ENCODE peak calls at places on chromosomes 11 and 22, in eight cellular contexts. One of them, this sample, is unnamed.

GRCh38 chr11:16879690-16880089 is 134.5 kb downstream of the PLEKHA7 start:
- DNase-seq in A549: no peak
- DNase-seq in GM06990: no peak
- DNase-seq in GM12865: no peak
- DNase-seq in mesothelial cell of epicardium: no peak
- DNase-seq in psoas muscle: no peak
- DNase-seq in cardiac fibroblast: no peak
- DNase-seq in Calu3: no peak
- DNase-seq in this sample: no peak

GRCh38 chr22:29668681-29669080 is 51.1 kb upstream of the CABP7 start:
- DNase-seq in A549: no peak
- DNase-seq in GM06990: no peak
- DNase-seq in GM12865: no peak
- DNase-seq in mesothelial cell of epicardium: no peak
- DNase-seq in psoas muscle: no peak
- DNase-seq in cardiac fibroblast: no peak
- DNase-seq in Calu3: no peak
- DNase-seq in this sample: no peak

GRCh38 chr22:45197606-45198462 is 34.1 kb downstream of the NUP50 start:
- DNase-seq in A549: no peak
- DNase-seq in GM06990: no peak
- DNase-seq in GM12865: no peak
- DNase-seq in mesothelial cell of epicardium: no peak
- DNase-seq in psoas muscle: peak; percentile 41
- DNase-seq in cardiac fibroblast: no peak
- DNase-seq in Calu3: no peak
- DNase-seq in this sample: no peak

GRCh38 chr11:95517453-95517852 is 272.1 kb downstream of the FAM76B start:
- DNase-seq in A549: no peak
- DNase-seq in GM06990: no peak
- DNase-seq in GM12865: no peak
- DNase-seq in mesothelial cell of epicardium: no peak
- DNase-seq in psoas muscle: no peak
- DNase-seq in cardiac fibroblast: no peak
- DNase-seq in Calu3: no peak
- DNase-seq in this sample: no peak

GRCh38 chr11:126419801-126420729 is 64.6 kb downstream of the ST3GAL4 start:
- DNase-seq in A549: no peak
- DNase-seq in GM06990: peak; percentile 33
- DNase-seq in GM12865: peak; percentile 79
- DNase-seq in mesothelial cell of epicardium: no peak
- DNase-seq in psoas muscle: no peak
- DNase-seq in cardiac fibroblast: peak; percentile 16
- DNase-seq in Calu3: no peak
- DNase-seq in this sample: peak; percentile 70

GRCh38 chr11:111982019-111982464 is 43.2 kb upstream of the DLAT start:
- DNase-seq in A549: peak; percentile 48
- DNase-seq in GM06990: no peak
- DNase-seq in GM12865: peak; percentile 74
- DNase-seq in mesothelial cell of epicardium: no peak
- DNase-seq in psoas muscle: no peak
- DNase-seq in cardiac fibroblast: peak; percentile 60
- DNase-seq in Calu3: peak; percentile 73
- DNase-seq in this sample: peak; percentile 71

GRCh38 chr11:27353593-27354358 is 9.2 kb downstream of the CCDC34 start:
- DNase-seq in A549: no peak
- DNase-seq in GM06990: no peak
- DNase-seq in GM12865: no peak
- DNase-seq in mesothelial cell of epicardium: no peak
- DNase-seq in psoas muscle: no peak
- DNase-seq in cardiac fibroblast: peak; percentile 72
- DNase-seq in Calu3: no peak
- DNase-seq in this sample: no peak

GRCh38 chr11:94854770-94855633 is 86.8 kb downstream of the AMOTL1 start:
- DNase-seq in A549: no peak
- DNase-seq in GM06990: no peak
- DNase-seq in GM12865: no peak
- DNase-seq in mesothelial cell of epicardium: no peak
- DNase-seq in psoas muscle: no peak
- DNase-seq in cardiac fibroblast: no peak
- DNase-seq in Calu3: no peak
- DNase-seq in this sample: no peak

GRCh38 chr11:95764267-95764898 is 25.2 kb downstream of the FAM76B start:
- DNase-seq in A549: peak; percentile 45
- DNase-seq in GM06990: peak; percentile 13
- DNase-seq in GM12865: peak; percentile 61
- DNase-seq in mesothelial cell of epicardium: no peak
- DNase-seq in psoas muscle: no peak
- DNase-seq in cardiac fibroblast: peak; percentile 76
- DNase-seq in Calu3: no peak
- DNase-seq in this sample: peak; percentile 48

GRCh38 chr22:44723801-44724200 is 21.8 kb downstream of the PRR5 start:
- DNase-seq in A549: peak; percentile 54
- DNase-seq in GM06990: peak; percentile 36
- DNase-seq in GM12865: peak; percentile 47
- DNase-seq in mesothelial cell of epicardium: no peak
- DNase-seq in psoas muscle: no peak
- DNase-seq in cardiac fibroblast: peak; percentile 31
- DNase-seq in Calu3: no peak
- DNase-seq in this sample: no peak

GRCh38 chr22:21952586-21953571 is at the start of gene PPM1F:
- DNase-seq in A549: peak; percentile 55
- DNase-seq in GM06990: peak; percentile 87
- DNase-seq in GM12865: peak; percentile 84
- DNase-seq in mesothelial cell of epicardium: peak; percentile 93
- DNase-seq in psoas muscle: peak; percentile 93
- DNase-seq in cardiac fibroblast: peak; percentile 65
- DNase-seq in Calu3: peak; percentile 93
- DNase-seq in this sample: peak; percentile 98

DNA sequence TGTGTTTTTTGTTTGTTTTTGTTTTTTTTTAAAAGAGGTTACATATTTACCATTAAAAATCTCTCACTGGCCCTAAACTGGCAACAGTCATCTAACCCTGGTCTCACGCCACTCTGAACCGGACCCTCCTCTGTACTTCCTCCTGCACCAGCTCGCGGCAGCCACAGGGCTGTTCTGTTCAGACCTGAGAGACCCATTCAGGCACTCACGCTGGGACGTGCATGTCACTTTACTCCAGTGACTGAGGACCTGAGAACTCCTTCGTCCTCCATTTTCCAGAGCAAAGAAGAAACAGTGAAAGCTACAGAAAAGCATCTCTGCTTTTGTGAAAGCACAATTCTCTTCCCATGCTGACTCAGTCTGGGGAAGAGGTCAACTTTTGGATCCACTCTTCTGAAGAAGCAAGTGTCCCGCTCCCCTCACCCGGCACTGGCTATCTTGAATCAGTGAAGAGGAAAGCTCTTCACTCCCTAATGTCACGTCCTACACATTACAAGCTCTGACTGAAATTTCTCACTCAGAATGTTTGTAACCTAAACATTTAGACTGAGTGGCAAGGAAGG is 24.6 kb downstream of the PISD start:
- DNase-seq in A549: no peak
- DNase-seq in GM06990: peak; percentile 69
- DNase-seq in GM12865: peak; percentile 91
- DNase-seq in mesothelial cell of epicardium: no peak
- DNase-seq in psoas muscle: no peak
- DNase-seq in cardiac fibroblast: peak; percentile 38
- DNase-seq in Calu3: no peak
- DNase-seq in this sample: peak; percentile 74
- TF ChIP-seq CTCF in A549: no peak
- TF ChIP-seq CTCF in GM06990: peak; percentile 30
- TF ChIP-seq CTCF in GM12865: peak; percentile 36
- TF ChIP-seq CTCF in mesothelial cell of epicardium: no peak
- TF ChIP-seq CTCF in psoas muscle: no peak
- TF ChIP-seq CTCF in cardiac fibroblast: no peak
- TF ChIP-seq CTCF in Calu3: no peak
- TF ChIP-seq CTCF in this sample: no peak

GRCh38 chr11:62592216-62592815 is 993 bp upstream of the TUT1 start:
- DNase-seq in A549: no peak
- DNase-seq in GM06990: no peak
- DNase-seq in GM12865: peak; percentile 43
- DNase-seq in mesothelial cell of epicardium: no peak
- DNase-seq in psoas muscle: no peak
- DNase-seq in cardiac fibroblast: no peak
- DNase-seq in Calu3: no peak
- DNase-seq in this sample: no peak

GRCh38 chr11:62592989-62593421 is 1.7 kb upstream of the TUT1 start:
- DNase-seq in A549: no peak
- DNase-seq in GM06990: no peak
- DNase-seq in GM12865: no peak
- DNase-seq in mesothelial cell of epicardium: no peak
- DNase-seq in psoas muscle: peak; percentile 39
- DNase-seq in cardiac fibroblast: no peak
- DNase-seq in Calu3: no peak
- DNase-seq in this sample: no peak

GRCh38 chr11:62588966-62589637 is 2.2 kb downstream of the TUT1 start:
- DNase-seq in A549: no peak
- DNase-seq in GM06990: no peak
- DNase-seq in GM12865: no peak
- DNase-seq in mesothelial cell of epicardium: no peak
- DNase-seq in psoas muscle: peak; percentile 35
- DNase-seq in cardiac fibroblast: peak; percentile 48
- DNase-seq in Calu3: no peak
- DNase-seq in this sample: no peak

GRCh38 chr11:62593434-62594044 is 2.2 kb upstream of the TUT1 start:
- DNase-seq in A549: peak; percentile 88
- DNase-seq in GM06990: peak; percentile 45
- DNase-seq in GM12865: peak; percentile 85
- DNase-seq in mesothelial cell of epicardium: no peak
- DNase-seq in psoas muscle: peak; percentile 88
- DNase-seq in cardiac fibroblast: peak; percentile 83
- DNase-seq in Calu3: peak; percentile 80
- DNase-seq in this sample: peak; percentile 67

DNA sequence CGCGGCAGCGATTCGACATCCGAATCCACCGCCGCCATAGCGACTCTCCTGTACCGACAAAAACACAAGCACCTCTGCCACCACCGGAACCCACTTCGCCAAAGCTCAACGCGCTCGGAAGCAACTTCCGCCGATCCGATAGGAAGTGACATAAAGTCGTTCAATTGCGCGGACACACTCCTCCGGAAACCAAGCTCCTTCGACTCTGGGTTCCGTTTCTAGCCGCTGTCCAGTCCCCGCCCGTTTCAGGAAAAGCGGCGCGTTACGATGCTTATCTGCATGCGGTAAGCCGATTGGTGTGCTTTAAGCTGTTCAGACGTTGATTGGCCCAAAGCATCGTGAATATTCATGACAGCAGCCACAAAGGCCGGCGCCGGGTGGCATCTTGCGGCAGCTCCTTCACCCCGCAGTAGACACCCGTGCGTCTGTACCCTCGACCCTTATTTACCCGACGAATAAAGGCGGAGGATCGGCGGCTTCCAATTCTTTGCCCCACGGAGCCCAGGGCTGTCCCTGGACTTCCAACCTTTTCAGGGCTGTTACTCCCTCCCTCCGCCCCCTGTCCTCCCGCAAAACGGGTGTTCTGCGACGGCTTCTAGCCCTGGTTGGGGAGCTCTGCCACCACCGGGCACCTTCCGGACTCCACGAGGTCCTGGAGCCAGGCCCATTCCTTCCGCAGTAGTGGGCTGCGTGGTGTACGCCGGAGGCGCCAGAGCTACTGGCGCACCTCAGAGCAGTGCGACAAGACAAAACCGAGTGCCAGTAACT is at the start of gene TUT1:
- DNase-seq in A549: peak; percentile 100
- DNase-seq in GM06990: peak; percentile 95
- DNase-seq in GM12865: peak; percentile 99
- DNase-seq in mesothelial cell of epicardium: peak; percentile 83
- DNase-seq in psoas muscle: peak; percentile 97
- DNase-seq in cardiac fibroblast: peak; percentile 100
- DNase-seq in Calu3: peak; percentile 94
- DNase-seq in this sample: peak; percentile 91
- TF ChIP-seq CTCF in A549: no peak
- TF ChIP-seq CTCF in GM06990: peak; percentile 1
- TF ChIP-seq CTCF in GM12865: no peak
- TF ChIP-seq CTCF in mesothelial cell of epicardium: no peak
- TF ChIP-seq CTCF in psoas muscle: no peak
- TF ChIP-seq CTCF in cardiac fibroblast: no peak
- TF ChIP-seq CTCF in Calu3: no peak
- TF ChIP-seq CTCF in this sample: no peak

GRCh38 chr11:133911169-133911568 is 45.6 kb downstream of the IGSF9B start:
- DNase-seq in A549: peak; percentile 13
- DNase-seq in GM06990: no peak
- DNase-seq in GM12865: no peak
- DNase-seq in mesothelial cell of epicardium: no peak
- DNase-seq in psoas muscle: no peak
- DNase-seq in cardiac fibroblast: no peak
- DNase-seq in Calu3: peak; percentile 25
- DNase-seq in this sample: no peak
- TF ChIP-seq CTCF in A549: no peak
- TF ChIP-seq CTCF in GM06990: peak; percentile 34
- TF ChIP-seq CTCF in GM12865: peak; percentile 25
- TF ChIP-seq CTCF in mesothelial cell of epicardium: peak; percentile 19
- TF ChIP-seq CTCF in psoas muscle: no peak
- TF ChIP-seq CTCF in cardiac fibroblast: no peak
- TF ChIP-seq CTCF in Calu3: peak; percentile 22
- TF ChIP-seq CTCF in this sample: no peak

GRCh38 chr11:8311366-8311765 is 47.7 kb upstream of the LMO1 start:
- DNase-seq in A549: no peak
- DNase-seq in GM06990: no peak
- DNase-seq in GM12865: no peak
- DNase-seq in mesothelial cell of epicardium: no peak
- DNase-seq in psoas muscle: peak; percentile 40
- DNase-seq in cardiac fibroblast: no peak
- DNase-seq in Calu3: no peak
- DNase-seq in this sample: no peak

GRCh38 chr11:8309311-8309710 is 45.6 kb upstream of the LMO1 start:
- DNase-seq in A549: no peak
- DNase-seq in GM06990: no peak
- DNase-seq in GM12865: no peak
- DNase-seq in mesothelial cell of epicardium: no peak
- DNase-seq in psoas muscle: no peak
- DNase-seq in cardiac fibroblast: no peak
- DNase-seq in Calu3: no peak
- DNase-seq in this sample: no peak

GRCh38 chr11:8307601-8308000 is 43.9 kb upstream of the LMO1 start:
- DNase-seq in A549: no peak
- DNase-seq in GM06990: no peak
- DNase-seq in GM12865: no peak
- DNase-seq in mesothelial cell of epicardium: no peak
- DNase-seq in psoas muscle: no peak
- DNase-seq in cardiac fibroblast: no peak
- DNase-seq in Calu3: no peak
- DNase-seq in this sample: no peak

GRCh38 chr11:8310743-8311298 is 47.1 kb upstream of the LMO1 start:
- DNase-seq in A549: no peak
- DNase-seq in GM06990: no peak
- DNase-seq in GM12865: no peak
- DNase-seq in mesothelial cell of epicardium: no peak
- DNase-seq in psoas muscle: no peak
- DNase-seq in cardiac fibroblast: no peak
- DNase-seq in Calu3: no peak
- DNase-seq in this sample: no peak

DNA sequence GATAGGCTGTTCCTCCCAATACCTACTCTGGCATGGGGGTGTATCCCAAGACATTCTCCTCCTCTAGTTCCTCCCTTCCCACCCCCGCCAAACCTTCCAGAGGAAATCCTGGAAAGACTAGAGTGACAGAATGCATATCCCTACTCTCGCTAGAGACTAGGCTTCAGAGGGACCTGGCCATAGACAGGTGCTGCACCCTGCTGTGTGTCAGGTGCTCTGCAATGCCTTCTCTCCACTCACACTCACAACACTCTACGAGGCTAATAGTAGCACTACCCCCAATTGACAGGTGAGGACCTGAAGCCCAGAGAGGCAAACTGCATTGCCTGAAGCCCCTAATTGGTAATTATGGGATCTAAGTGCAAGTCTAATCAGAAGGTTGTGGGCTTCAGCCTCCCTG is 46.2 kb upstream of the LMO1 start:
- DNase-seq in A549: peak; percentile 17
- DNase-seq in GM06990: no peak
- DNase-seq in GM12865: no peak
- DNase-seq in mesothelial cell of epicardium: no peak
- DNase-seq in psoas muscle: peak; percentile 36
- DNase-seq in cardiac fibroblast: no peak
- DNase-seq in Calu3: peak; percentile 26
- DNase-seq in this sample: no peak
- TF ChIP-seq CTCF in A549: no peak
- TF ChIP-seq CTCF in GM06990: no peak
- TF ChIP-seq CTCF in GM12865: no peak
- TF ChIP-seq CTCF in mesothelial cell of epicardium: no peak
- TF ChIP-seq CTCF in psoas muscle: peak; percentile 44
- TF ChIP-seq CTCF in cardiac fibroblast: no peak
- TF ChIP-seq CTCF in Calu3: no peak
- TF ChIP-seq CTCF in this sample: no peak

This sample was measured in GM10248.